ENCODE peak calls at places on chromosomes 12 and 14, in nine cellular contexts. Y, R, O, U, B, Z, L, Q and N are unnamed samples.

GRCh38 chr12:54299515-54300266 is 1.1 kb downstream of the NFE2 start:
- DNase-seq in L (no peak), Y (no peak), Z (peak), B (no peak), Q (no peak), U (peak), R (no peak), O (no peak), N (peak)

GRCh38 chr12:106581543-106582263 is 1.1 kb upstream of the RFX4 start:
- DNase-seq in R (no peak), Q (peak), O (no peak), Y (no peak), Z (no peak), U (no peak), B (no peak), L (peak), N (no peak)

GRCh38 chr12:78864483-78865296 is at the start of gene SYT1:
- DNase-seq in L (peak), O (no peak), Q (peak), Z (peak), B (no peak), U (peak), Y (peak), R (peak), N (peak)

GRCh38 chr12:132478845-132479244 is 11.1 kb upstream of the FBRSL1 start:
- DNase-seq in R (no peak), Q (no peak), U (no peak), L (no peak), Y (no peak), B (no peak), O (no peak), Z (no peak), N (no peak)

GRCh38 chr12:115667116-115667515 is 610.4 kb downstream of the MED13L start:
- DNase-seq in Q (no peak), R (no peak), O (no peak), U (no peak), Y (no peak), Z (no peak), L (no peak), B (no peak), N (no peak)

GRCh38 chr12:57183939-57184725 is 32.5 kb upstream of the NXPH4 start:
- DNase-seq in B (no peak), Y (no peak), R (no peak), O (no peak), Z (no peak), Q (no peak), U (no peak), L (no peak), N (no peak)

GRCh38 chr14:33475623-33476022 is 475.3 kb downstream of the EGLN3 start:
- DNase-seq in R (no peak), L (no peak), B (peak), Q (peak), O (no peak), U (peak), Y (no peak), Z (peak), N (peak)

GRCh38 chr14:89178802-89179201 is 238.2 kb downstream of the FOXN3 start:
- DNase-seq in U (no peak), O (no peak), B (no peak), Z (no peak), Q (peak), Y (no peak), L (no peak), R (no peak), N (no peak)

GRCh38 chr12:108117163-108117849 is 11.8 kb upstream of the WSCD2 start:
- DNase-seq in Q (no peak), B (no peak), R (no peak), L (no peak), O (peak), Y (no peak), U (no peak), Z (peak), N (peak)

GRCh38 chr14:81298122-81298521 is 77.4 kb upstream of the GTF2A1 start:
- DNase-seq in R (no peak), B (no peak), L (no peak), Q (no peak), Y (no peak), Z (no peak), O (no peak), U (no peak), N (no peak)

GRCh38 chr12:90842477-90842876 is 112.5 kb downstream of the CCER1 start:
- DNase-seq in U (no peak), Z (peak), L (no peak), Q (no peak), O (no peak), R (no peak), Y (no peak), B (no peak), N (peak)

GRCh38 chr12:81257952-81258551 is 180.2 kb downstream of the ACSS3 start:
- DNase-seq in Y (no peak), O (no peak), L (no peak), R (no peak), U (peak), B (no peak), Z (peak), Q (peak), N (peak)

GRCh38 chr12:111163422-111163821 is 205.5 kb downstream of the PHETA1 start:
- DNase-seq in O (no peak), R (no peak), B (no peak), L (no peak), U (no peak), Z (no peak), Q (no peak), Y (no peak), N (no peak)

GRCh38 chr12:26822051-26822450 is 10.9 kb downstream of the ITPR2 start:
- DNase-seq in L (no peak), O (no peak), Z (peak), B (no peak), R (no peak), Y (no peak), U (no peak), Q (no peak), N (no peak)

GRCh38 chr12:58918475-58918874 is 1.8 kb downstream of the LRIG3 start:
- DNase-seq in L (no peak), R (no peak), O (no peak), U (peak), B (no peak), Q (no peak), Z (peak), Y (no peak), N (peak)

GRCh38 chr12:46260913-46261476 is 7.8 kb downstream of the SLC38A1 start:
- DNase-seq in Y (no peak), O (no peak), B (no peak), Q (no peak), L (no peak), R (no peak), U (no peak), Z (peak), N (peak)

GRCh38 chr12:100845095-100845494 is 50.5 kb downstream of the ANO4 start:
- DNase-seq in R (no peak), B (no peak), Q (no peak), O (no peak), Y (no peak), U (no peak), Z (peak), L (no peak), N (peak)

GRCh38 chr12:26789731-26790644 is 43.0 kb downstream of the ITPR2 start:
- DNase-seq in B (no peak), Z (peak), U (peak), L (no peak), O (no peak), Q (peak), R (no peak), Y (no peak), N (peak)

GRCh38 chr14:33527023-33527634 is 423.7 kb downstream of the EGLN3 start:
- DNase-seq in L (no peak), Z (no peak), R (no peak), O (no peak), Q (no peak), B (no peak), Y (no peak), U (no peak), N (no peak)

GRCh38 chr12:105601158-105601557 is 270.7 kb downstream of the C12orf75 start:
- DNase-seq in O (no peak), Y (no peak), Z (no peak), L (no peak), R (no peak), B (no peak), Q (no peak), U (no peak), N (no peak)

GRCh38 chr12:31868980-31869379 is 90.2 kb upstream of the RESF1 start:
- DNase-seq in Z (peak), B (peak), U (peak), Q (peak), R (no peak), L (no peak), O (no peak), Y (peak), N (peak)

GRCh38 chr12:1553987-1554982 is 40.1 kb downstream of the FBXL14 start:
- DNase-seq in R (peak), Z (no peak), O (no peak), U (no peak), L (no peak), B (no peak), Y (no peak), Q (no peak), N (no peak)

GRCh38 chr14:69345402-69345801 is 52.7 kb downstream of the ERH start:
- DNase-seq in B (no peak), U (no peak), Z (no peak), Y (no peak), L (no peak), O (no peak), Q (no peak), R (no peak), N (no peak)

GRCh38 chr14:104334812-104335161 is 196.4 kb downstream of the KIF26A start:
- DNase-seq in U (no peak), Z (no peak), B (peak), Y (no peak), L (no peak), R (no peak), Q (no peak), O (no peak), N (no peak)

GRCh38 chr14:49879683-49880204 is 13.1 kb upstream of the ARF6 start:
- DNase-seq in U (peak), R (peak), L (peak), Y (no peak), B (peak), Q (peak), O (peak), Z (peak), N (peak)

GRCh38 chr12:106773286-106773685 is 1.2 kb upstream of the RIC8B start:
- DNase-seq in B (no peak), L (no peak), Q (no peak), Z (no peak), U (no peak), Y (no peak), R (no peak), O (no peak), N (no peak)

GRCh38 chr14:72723741-72724530 is 170.0 kb downstream of the DPF3 start:
- DNase-seq in U (peak), L (no peak), O (no peak), B (no peak), Y (no peak), Z (no peak), Q (peak), R (no peak), N (no peak)

GRCh38 chr14:23612802-23613201 is 23.4 kb upstream of the DHRS2 start:
- DNase-seq in Q (no peak), U (no peak), O (no peak), Z (no peak), L (no peak), B (no peak), R (no peak), Y (no peak), N (no peak)

GRCh38 chr12:92036061-92036620 is 109.5 kb downstream of the BTG1 start:
- DNase-seq in R (no peak), O (no peak), L (no peak), Z (no peak), Q (no peak), Y (no peak), U (no peak), B (no peak), N (no peak)

GRCh38 chr12:3725267-3726115 is 27.4 kb downstream of the CRACR2A start:
- DNase-seq in Q (peak), R (no peak), L (no peak), B (no peak), U (peak), O (no peak), Z (peak), Y (no peak), N (peak)

GRCh38 chr14:50901361-50901760 is 29.5 kb downstream of the ABHD12B start:
- DNase-seq in R (no peak), B (no peak), O (no peak), U (no peak), L (no peak), Y (no peak), Z (no peak), Q (no peak), N (no peak)

GRCh38 chr12:57552692-57553321 is 3.0 kb downstream of the KIF5A start:
- DNase-seq in U (peak), Z (peak), B (no peak), L (no peak), Y (no peak), O (peak), R (no peak), Q (no peak), N (no peak)

GRCh38 chr12:61654698-61655097 is 605.5 kb upstream of the USP15 start:
- DNase-seq in Q (no peak), Z (peak), B (no peak), U (peak), R (no peak), O (no peak), L (no peak), Y (no peak), N (peak)

GRCh38 chr12:127450822-127451221 is 816.1 kb upstream of the TMEM132C start:
- DNase-seq in L (no peak), Q (no peak), Z (no peak), U (no peak), O (no peak), R (no peak), Y (no peak), B (no peak), N (no peak)
- TF ChIP-seq CTCF in L (no peak), Q (no peak), Z (no peak), U (no peak), O (no peak), R (no peak), Y (no peak), B (no peak), N (no peak)

GRCh38 chr12:11823593-11823992 is 174.1 kb downstream of the ETV6 start:
- DNase-seq in L (no peak), O (no peak), R (no peak), Y (no peak), B (no peak), Q (no peak), Z (no peak), U (no peak), N (no peak)
- H3K4me3 ChIP-seq in L (no peak), O (no peak), R (no peak), Y (no peak), B (no peak), Q (no peak), Z (no peak), U (no peak), N (no peak)

DNA sequence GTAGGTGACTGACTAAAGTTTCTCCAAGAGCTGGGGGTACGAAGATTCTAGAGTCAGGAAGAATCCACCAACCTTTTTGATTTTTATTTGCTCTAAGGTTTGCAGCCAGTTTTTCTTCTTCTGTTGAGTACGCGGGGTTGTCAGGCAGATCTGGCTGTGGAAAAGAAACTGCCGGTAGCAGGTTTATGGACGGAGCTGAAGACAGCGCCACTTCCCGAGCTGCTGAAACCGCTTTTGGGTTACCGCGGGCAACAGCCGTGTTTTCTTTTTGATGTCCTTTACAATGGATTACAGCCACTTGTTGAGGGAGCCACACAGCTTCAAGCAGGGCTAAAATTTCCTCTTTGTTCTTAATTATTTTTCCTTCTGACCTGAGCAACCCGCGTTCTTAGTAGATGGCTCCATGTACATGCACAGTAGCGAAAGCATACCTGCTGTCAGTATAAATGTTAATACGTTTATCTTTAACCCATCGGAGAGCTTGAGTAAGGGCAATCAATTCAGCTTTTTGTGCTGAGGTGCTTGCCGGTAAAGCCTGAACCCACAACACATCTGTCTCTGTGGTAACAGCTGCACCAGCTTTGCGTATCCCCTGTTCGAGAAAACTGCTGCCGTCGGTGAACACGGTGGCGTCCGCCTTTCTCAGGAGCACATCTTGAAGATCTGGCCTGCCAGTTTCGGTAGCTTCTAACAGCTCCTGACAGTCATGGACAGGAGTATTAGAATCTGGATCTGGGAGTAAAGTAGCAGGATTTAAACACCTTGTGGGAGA is 674.3 kb downstream of the TMEM121 start:
- DNase-seq in Q (no peak), R (no peak), Y (no peak), O (no peak), L (no peak), Z (no peak), U (no peak), B (no peak), N (no peak)
- TF ChIP-seq CTCF in Q (no peak), R (no peak), Y (no peak), O (no peak), L (no peak), Z (no peak), U (no peak), B (no peak), N (no peak)

GRCh38 chr12:117360551-117361311 is 695 bp downstream of the NOS1 start:
- DNase-seq in Y (no peak), Z (no peak), L (no peak), O (no peak), Q (no peak), U (no peak), R (no peak), B (no peak), N (no peak)
- H3K4me3 ChIP-seq in Y (peak), Z (peak), L (peak), O (no peak), Q (no peak), U (no peak), R (no peak), B (peak), N (peak)

DNA sequence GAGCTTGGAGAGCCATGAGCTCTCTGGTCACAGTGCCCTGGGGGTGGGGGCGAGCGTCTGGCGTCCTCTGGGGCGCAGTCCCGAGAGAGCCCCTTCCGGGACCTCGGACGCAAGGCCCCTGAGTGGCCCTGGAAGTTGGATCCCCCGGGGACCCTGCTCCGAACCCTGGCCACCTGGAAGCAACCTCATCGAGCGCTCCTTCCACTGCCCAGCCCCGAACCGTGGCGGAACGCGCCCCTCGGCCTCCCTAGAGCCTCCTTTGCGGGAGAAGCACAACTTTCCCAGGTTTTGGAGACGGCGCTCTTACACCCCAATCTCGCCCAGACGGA is 1.2 kb downstream of the NOS1 start:
- DNase-seq in Z (no peak), U (no peak), L (no peak), O (no peak), B (no peak), R (no peak), Y (no peak), Q (no peak), N (no peak)
- TF ChIP-seq CTCF in Z (no peak), U (no peak), L (no peak), O (no peak), B (no peak), R (no peak), Y (no peak), Q (no peak), N (no peak)

GRCh38 chr12:121791671-121792496 is 1.6 kb downstream of the RHOF start:
- DNase-seq in Z (no peak), R (no peak), L (no peak), Y (peak), O (no peak), B (peak), Q (no peak), U (no peak), N (no peak)
- H3K4me3 ChIP-seq in Z (no peak), R (peak), L (peak), Y (no peak), O (no peak), B (peak), Q (no peak), U (no peak), N (no peak)

GRCh38 chr12:93417967-93418480 is 23.7 kb downstream of the UBE2N start:
- DNase-seq in R (no peak), U (no peak), Z (no peak), Y (no peak), Q (no peak), O (no peak), B (no peak), L (no peak), N (no peak)

GRCh38 chr12:93415723-93416464 is 25.9 kb downstream of the UBE2N start:
- DNase-seq in Z (no peak), Y (no peak), R (no peak), L (no peak), B (no peak), Q (peak), U (peak), O (no peak), N (no peak)

GRCh38 chr12:93422050-93422449 is 19.7 kb downstream of the UBE2N start:
- DNase-seq in Y (no peak), B (no peak), U (no peak), Z (no peak), R (no peak), Q (no peak), L (no peak), O (no peak), N (no peak)

DNA sequence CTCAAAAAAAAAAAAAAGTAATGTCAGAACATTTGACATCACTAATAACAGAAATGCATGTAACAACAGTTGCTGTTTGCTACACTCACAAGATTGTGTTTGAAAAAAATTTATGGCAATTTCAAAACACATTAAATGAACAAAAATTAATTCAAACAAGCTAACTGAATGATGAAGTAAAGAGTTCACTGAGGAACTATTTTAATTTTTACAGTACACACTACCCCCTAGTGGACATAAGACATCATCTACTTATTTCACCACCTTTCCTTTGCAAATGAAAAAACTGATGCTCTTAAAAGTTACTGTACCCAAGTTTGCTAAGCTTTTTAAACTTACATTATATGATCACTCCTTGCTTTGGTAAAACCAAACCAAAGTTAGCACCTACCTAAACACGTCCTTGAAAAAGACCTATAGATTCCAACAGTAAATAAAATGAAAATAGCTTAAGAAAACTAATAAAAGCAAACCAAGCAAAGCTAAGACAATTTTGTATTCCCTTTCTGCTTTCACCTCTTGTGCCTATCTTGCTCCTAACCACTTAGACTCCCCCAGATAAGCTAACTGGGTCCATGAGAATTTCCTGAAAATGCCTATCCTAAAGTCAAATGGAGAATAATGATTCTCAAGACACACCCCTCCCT is 22.2 kb downstream of the UBE2N start:
- DNase-seq in Z (peak), R (peak), Q (peak), Y (no peak), B (no peak), L (peak), O (peak), U (peak), N (peak)
- TF ChIP-seq CTCF in Z (peak), R (peak), Q (peak), Y (peak), B (peak), L (peak), O (peak), U (peak), N (peak)

GRCh38 chr12:50211392-50212070 is 44.4 kb upstream of the CERS5 start:
- DNase-seq in Y (no peak), U (peak), Q (peak), Z (no peak), R (no peak), L (no peak), O (no peak), B (no peak), N (no peak)

GRCh38 chr12:50215033-50215432 is 47.9 kb upstream of the CERS5 start:
- DNase-seq in Z (peak), L (no peak), B (no peak), O (no peak), R (no peak), U (peak), Y (no peak), Q (peak), N (peak)

GRCh38 chr12:50212071-50212467 is 44.9 kb upstream of the CERS5 start:
- DNase-seq in R (no peak), L (no peak), B (no peak), O (no peak), Z (no peak), Y (no peak), U (no peak), Q (no peak), N (no peak)

GRCh38 chr12:50214018-50214417 is 46.8 kb upstream of the CERS5 start:
- DNase-seq in Z (no peak), U (no peak), Y (no peak), O (no peak), R (no peak), B (no peak), L (no peak), Q (no peak), N (no peak)

GRCh38 chr12:50213439-50213838 is 46.3 kb upstream of the CERS5 start:
- DNase-seq in L (no peak), Z (peak), Q (no peak), B (no peak), O (no peak), U (no peak), Y (no peak), R (no peak), N (no peak)
- H3K4me3 ChIP-seq in L (no peak), Z (no peak), Q (no peak), B (no peak), O (no peak), U (no peak), Y (no peak), R (no peak), N (no peak)